ENCODE peak calls at places on chromosome 21, in ten cellular contexts. Q is mesenchymal stem cell, K is neural progenitor cell, Z is A549, V is H9, E is Karpas-422, B is OCI-LY7, A is IMR-90, I is fibroblast of lung, Y is mesendoderm. U is an unnamed sample.

GRCh38 chr21:41957991-41958766 is 4.4 kb upstream of the C2CD2 start:
- DNase-seq in Q (peak), K (no peak), Z (peak), V (no peak), E (no peak), B (no peak), A (peak), I (peak), Y (peak), U (peak)

GRCh38 chr21:29174607-29175013 is 44.2 kb downstream of the MAP3K7CL start:
- DNase-seq in Q (no peak), K (no peak), Z (no peak), V (no peak), E (no peak), B (no peak), A (peak), I (no peak), Y (no peak), U (no peak)

GRCh38 chr21:41186763-41187536 is 19.0 kb downstream of the BACE2 start:
- DNase-seq in Q (no peak), K (no peak), Z (no peak), V (peak), E (no peak), B (no peak), A (no peak), I (no peak), Y (peak), U (no peak)

GRCh38 chr21:41892726-41893125 is 13.6 kb upstream of the PRDM15 start:
- DNase-seq in Q (no peak), K (no peak), Z (no peak), V (no peak), E (no peak), B (no peak), A (no peak), I (no peak), Y (no peak), U (no peak)

GRCh38 chr21:32411366-32412161 is 942 bp upstream of the EVA1C start:
- DNase-seq in Q (peak), K (peak), Z (peak), V (peak), E (no peak), B (no peak), A (peak), I (peak), Y (no peak), U (peak)

GRCh38 chr21:34279285-34279684 is 84.5 kb upstream of the KCNE2 start:
- DNase-seq in Q (no peak), K (no peak), Z (no peak), V (no peak), E (no peak), B (no peak), A (no peak), I (no peak), Y (no peak), U (no peak)

GRCh38 chr21:35149698-35150097 is 100.6 kb upstream of the RUNX1 start:
- DNase-seq in Q (peak), K (no peak), Z (no peak), V (no peak), E (no peak), B (no peak), A (peak), I (peak), Y (no peak), U (peak)

GRCh38 chr21:34632498-34632897 is 17.6 kb upstream of the RCAN1 start:
- DNase-seq in Q (no peak), K (no peak), Z (no peak), V (no peak), E (no peak), B (no peak), A (no peak), I (no peak), Y (no peak), U (no peak)

GRCh38 chr21:42615924-42616323 is 37.5 kb upstream of the PDE9A start:
- DNase-seq in Q (no peak), K (no peak), Z (no peak), V (no peak), E (no peak), B (no peak), A (no peak), I (no peak), Y (no peak), U (no peak)

GRCh38 chr21:42599962-42600361 is 53.5 kb upstream of the PDE9A start:
- DNase-seq in Q (no peak), K (no peak), Z (no peak), V (no peak), E (no peak), B (no peak), A (no peak), I (no peak), Y (no peak), U (no peak)

GRCh38 chr21:27648560-27648959 is 681.7 kb upstream of the ADAMTS5 start:
- DNase-seq in Q (peak), K (no peak), Z (no peak), V (no peak), E (no peak), B (no peak), A (peak), I (peak), Y (no peak), U (peak)
- H3K4me2 ChIP-seq in Q (no peak), K (no peak), Z (no peak), V (no peak), E (no peak), B (no peak), A (no peak), I (no peak), Y (no peak), U (peak)

GRCh38 chr21:36962098-36962780 is 4.2 kb downstream of the HLCS start:
- DNase-seq in Q (no peak), K (no peak), Z (no peak), V (no peak), E (no peak), B (no peak), A (no peak), I (peak), Y (no peak), U (no peak)

GRCh38 chr21:36960676-36961284 is 5.7 kb downstream of the HLCS start:
- DNase-seq in Q (no peak), K (no peak), Z (no peak), V (no peak), E (no peak), B (no peak), A (no peak), I (no peak), Y (no peak), U (no peak)

GRCh38 chr21:36964398-36964797 is 2.1 kb downstream of the HLCS start:
- DNase-seq in Q (no peak), K (no peak), Z (no peak), V (no peak), E (peak), B (no peak), A (no peak), I (no peak), Y (no peak), U (no peak)

GRCh38 chr21:36955783-36956182 is 10.7 kb downstream of the HLCS start:
- DNase-seq in Q (no peak), K (no peak), Z (no peak), V (no peak), E (no peak), B (no peak), A (no peak), I (no peak), Y (no peak), U (no peak)

GRCh38 chr21:36959020-36959835 is 7.2 kb downstream of the HLCS start:
- DNase-seq in Q (no peak), K (no peak), Z (peak), V (peak), E (peak), B (no peak), A (no peak), I (no peak), Y (peak), U (no peak)
- H3K4me2 ChIP-seq in Q (no peak), K (no peak), Z (no peak), V (no peak), E (no peak), B (no peak), A (no peak), I (no peak), Y (no peak), U (no peak)

GRCh38 chr21:25689226-25689625 is 45.5 kb downstream of the ATP5PF start:
- DNase-seq in Q (no peak), K (no peak), Z (no peak), V (no peak), E (no peak), B (no peak), A (peak), I (peak), Y (no peak), U (peak)
- H3K4me2 ChIP-seq in Q (no peak), K (no peak), Z (no peak), V (no peak), E (no peak), B (no peak), A (no peak), I (no peak), Y (no peak), U (no peak)

DNA sequence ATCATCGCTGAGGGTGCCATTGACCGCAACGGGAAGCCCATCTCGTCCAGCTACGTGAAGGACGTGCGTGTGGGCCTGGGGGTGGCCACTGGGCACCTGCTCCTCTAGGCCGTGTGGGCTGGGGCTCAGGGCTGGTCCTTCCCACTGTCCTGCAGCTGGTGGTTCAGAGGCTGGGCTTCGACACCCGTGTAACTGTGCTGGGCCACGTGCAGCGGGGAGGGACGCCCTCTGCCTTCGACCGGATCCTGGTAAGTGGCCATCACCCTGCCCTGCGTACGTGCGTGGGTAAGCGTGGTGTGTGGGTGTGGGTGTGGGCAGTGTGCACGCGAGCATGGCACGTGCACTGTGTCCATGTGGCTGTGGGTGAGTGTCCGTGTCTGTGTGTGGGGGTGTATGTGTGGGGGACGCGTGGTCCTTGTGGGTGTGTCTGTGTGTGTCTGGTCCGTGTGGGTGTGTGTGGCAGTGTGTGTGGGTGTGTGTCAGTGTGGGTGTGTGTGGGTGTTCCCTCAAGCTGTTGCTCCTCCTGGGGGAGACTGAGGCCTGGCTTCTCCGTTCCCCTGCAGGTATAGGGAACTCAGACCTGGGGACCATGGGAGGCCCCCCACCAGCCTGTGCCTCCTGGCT is 16.5 kb downstream of the PFKL start:
- DNase-seq in Q (no peak), K (no peak), Z (no peak), V (no peak), E (no peak), B (no peak), A (no peak), I (no peak), Y (no peak), U (no peak)
- H3K4me2 ChIP-seq in Q (no peak), K (no peak), Z (no peak), V (no peak), E (no peak), B (no peak), A (no peak), I (no peak), Y (no peak), U (no peak)